ENCODE peak calls at places on chromosomes 5 and 9, in eight cellular contexts. G is ACHN, R is activated gamma-delta T cell, K is neural progenitor cell, Z is nucleus accumbens, P is foreskin fibroblast, L is aorta, T is Right ventricle myocardium superior. D is an unnamed sample.
A peak's percentile ranks its signal among the peaks of the same experiment; 100 is the strongest.

GRCh38 chr5:72386639-72387038 is 66.5 kb downstream of the PTCD2 start:
- DNase-seq in L (no peak), R (no peak), G (no peak), T (no peak), Z (no peak), P (no peak), K (no peak), D (no peak)

GRCh38 chr9:122220673-122221222 is 8.0 kb downstream of the LHX6 start:
- DNase-seq in L (no peak), Z (no peak), G (no peak), R (no peak), K (peak; percentile 33), P (no peak), T (no peak), D (no peak)

GRCh38 chr5:177357459-177358332 is at the start of gene RGS14:
- DNase-seq in L (no peak), G (no peak), T (peak; percentile 78), K (no peak), P (no peak), R (peak; percentile 39), Z (no peak), D (peak; percentile 63)

GRCh38 chr5:80184235-80185023 is 71.4 kb downstream of the SERINC5 start:
- DNase-seq in T (no peak), P (no peak), G (no peak), Z (no peak), R (no peak), K (peak; percentile 56), L (no peak), D (no peak)

GRCh38 chr5:42840279-42840678 is 28.6 kb upstream of the SELENOP start:
- DNase-seq in P (peak; percentile 93), L (no peak), G (no peak), K (no peak), Z (no peak), R (no peak), T (peak; percentile 82), D (no peak)

GRCh38 chr9:21684831-21685362 is 117.5 kb upstream of the MTAP start:
- DNase-seq in K (no peak), P (peak; percentile 75), G (no peak), L (no peak), T (no peak), Z (no peak), R (no peak), D (peak; percentile 64)

GRCh38 chr9:83281306-83282255 is 218.6 kb upstream of the RASEF start:
- DNase-seq in R (no peak), P (peak; percentile 84), G (peak; percentile 64), L (no peak), Z (no peak), T (no peak), K (no peak), D (no peak)

GRCh38 chr5:128441165-128441564 is 96.9 kb downstream of the FBN2 start:
- DNase-seq in T (no peak), P (no peak), Z (no peak), K (peak; percentile 29), G (no peak), R (no peak), L (no peak), D (no peak)

GRCh38 chr5:109374625-109375024 is 35.1 kb downstream of the PJA2 start:
- DNase-seq in L (no peak), P (peak; percentile 9), T (no peak), G (no peak), K (no peak), R (no peak), Z (no peak), D (no peak)

GRCh38 chr5:71658916-71659661 is 60.0 kb upstream of the CARTPT start:
- DNase-seq in Z (no peak), G (peak; percentile 10), L (no peak), T (no peak), K (no peak), R (no peak), P (peak; percentile 8), D (no peak)

GRCh38 chr5:160451281-160451680 is 29.6 kb downstream of the PTTG1 start:
- DNase-seq in G (no peak), P (peak; percentile 29), T (no peak), K (no peak), Z (no peak), L (no peak), R (no peak), D (no peak)

GRCh38 chr9:19294219-19294618 is 63.7 kb downstream of the DENND4C start:
- DNase-seq in G (no peak), P (no peak), L (no peak), T (no peak), Z (no peak), K (no peak), R (no peak), D (no peak)

GRCh38 chr5:56088967-56089829 is 94.4 kb upstream of the IL6ST start:
- DNase-seq in T (no peak), R (no peak), P (peak; percentile 81), K (no peak), G (peak; percentile 46), Z (no peak), L (no peak), D (peak; percentile 48)

D was measured in stimulated activated naive CD8-positive, alpha-beta T cell treated with anti-CD3 and anti-CD28 coated beads, Interleukin-15, Interleukin-2, amounts not matched to agents 100 U/mL and 50 U/mL, for 24 hours.